ENCODE peak calls at places on chromosome 14, in seven cellular contexts. E, F, M, S, L, I and N are unnamed samples. For H3K4me1, the result is how much of the 10 kb centered on the place peaks cover.

GRCh38 chr14:57209561-57209960 is 59.1 kb downstream of the EXOC5 start:
- DNase-seq in I (no peak), L (no peak), S (no peak), E (no peak), F (no peak), M (no peak), N (no peak)

GRCh38 chr14:54803396-54803795 is 99.2 kb downstream of the GCH1 start:
- DNase-seq in S (no peak), L (no peak), I (no peak), M (no peak), F (no peak), E (no peak), N (no peak)

GRCh38 chr14:71726639-71727085 is 205.6 kb upstream of the RGS6 start:
- DNase-seq in L (no peak), E (no peak), S (no peak), M (peak), I (no peak), F (no peak), N (no peak)

GRCh38 chr14:52690983-52691760 is 4.2 kb downstream of the ERO1A start:
- DNase-seq in I (no peak), S (no peak), M (no peak), L (no peak), F (no peak), E (no peak), N (no peak)

GRCh38 chr14:62532186-62532585 is 513.1 kb downstream of the KCNH5 start:
- DNase-seq in M (no peak), E (no peak), F (no peak), I (no peak), S (no peak), L (no peak), N (no peak)

GRCh38 chr14:72518809-72519377 is 375.0 kb downstream of the DPF3 start:
- DNase-seq in M (no peak), I (no peak), S (no peak), L (no peak), F (no peak), E (no peak), N (no peak)

GRCh38 chr14:74638066-74638465 is 26.0 kb upstream of the LTBP2 start:
- DNase-seq in I (no peak), F (no peak), L (no peak), E (no peak), M (no peak), S (no peak), N (no peak)

GRCh38 chr14:78633747-78634146 is 463.6 kb downstream of the NRXN3 start:
- DNase-seq in F (no peak), I (no peak), M (no peak), S (no peak), E (no peak), L (no peak), N (no peak)

GRCh38 chr14:69614592-69614991 is 3.2 kb downstream of the SUSD6 start:
- DNase-seq in F (peak), M (peak), S (no peak), L (no peak), E (no peak), I (no peak), N (no peak)

GRCh38 chr14:75049136-75049535 is 2.1 kb downstream of the MLH3 start:
- DNase-seq in M (no peak), E (no peak), F (peak), L (no peak), S (no peak), I (no peak), N (no peak)

GRCh38 chr14:64388533-64389243 is 535 bp downstream of the MTHFD1 start:
- DNase-seq in L (no peak), I (no peak), S (no peak), F (peak), E (peak), M (peak), N (no peak)

GRCh38 chr14:73290279-73290678 is 53.0 kb downstream of the PAPLN start:
- DNase-seq in F (no peak), S (no peak), I (no peak), M (no peak), E (no peak), L (no peak), N (no peak)

GRCh38 chr14:65079788-65080187 is 22.5 kb downstream of the MAX start:
- DNase-seq in M (no peak), I (no peak), F (no peak), E (no peak), L (no peak), S (no peak), N (no peak)

GRCh38 chr14:35347323-35348043 is 55.3 kb downstream of the PSMA6 start:
- DNase-seq in I (peak), F (no peak), S (no peak), M (peak), E (no peak), L (no peak), N (peak)

GRCh38 chr14:62694075-62694474 is 351.2 kb downstream of the KCNH5 start:
- DNase-seq in L (no peak), F (no peak), I (no peak), M (no peak), S (no peak), E (no peak), N (no peak)

GRCh38 chr14:103533999-103534575 is 5.1 kb downstream of the TRMT61A start:
- DNase-seq in F (no peak), E (no peak), L (no peak), I (peak), S (no peak), M (no peak), N (no peak)

GRCh38 chr14:50299585-50299984 is 12.4 kb downstream of the L2HGDH start:
- DNase-seq in M (no peak), E (no peak), I (no peak), F (no peak), S (no peak), L (no peak), N (no peak)

GRCh38 chr14:34682787-34683321 is 31.5 kb downstream of the CFL2 start:
- DNase-seq in L (no peak), E (no peak), I (no peak), M (no peak), S (no peak), F (no peak), N (no peak)

GRCh38 chr14:54377501-54377900 is 19.3 kb upstream of the CDKN3 start:
- DNase-seq in E (no peak), L (no peak), S (no peak), F (no peak), M (no peak), I (no peak), N (no peak)

GRCh38 chr14:56794088-56794556 is 16.2 kb downstream of the OTX2 start:
- DNase-seq in M (no peak), S (no peak), F (no peak), E (no peak), L (no peak), I (no peak), N (no peak)

GRCh38 chr14:105240811-105241576 is 7.3 kb upstream of the BTBD6 start:
- DNase-seq in I (no peak), L (no peak), F (no peak), S (no peak), E (no peak), M (no peak), N (no peak)

GRCh38 chr14:24115451-24116110 is 832 bp upstream of the NRL start:
- DNase-seq in S (no peak), F (no peak), L (no peak), E (no peak), M (no peak), I (no peak), N (peak)

GRCh38 chr14:35576260-35576659 is 42.3 kb downstream of the INSM2 start:
- DNase-seq in I (no peak), F (no peak), S (no peak), M (no peak), L (no peak), E (no peak), N (no peak)

GRCh38 chr14:68349900-68350323 is 443.0 kb downstream of the ZFP36L1 start:
- DNase-seq in S (no peak), F (no peak), M (no peak), I (no peak), L (no peak), E (peak), N (no peak)

GRCh38 chr14:75094896-75095295 is 25.5 kb downstream of the ZC2HC1C start:
- DNase-seq in E (no peak), L (no peak), F (no peak), S (no peak), M (no peak), I (no peak), N (no peak)

GRCh38 chr14:39425947-39426346 is 6.3 kb downstream of the FBXO33 start:
- DNase-seq in I (no peak), F (no peak), L (no peak), M (no peak), E (no peak), S (no peak), N (no peak)
- H3K4me1 ChIP-seq in I (under half), F (half or more), L (under half), M (under half), E (half or more), S (under half), N (under half)

GRCh38 chr14:22476882-22477281 is 112.1 kb downstream of the DAD1 start:
- DNase-seq in M (no peak), E (no peak), I (no peak), S (no peak), L (no peak), F (no peak), N (no peak)

GRCh38 chr14:22478247-22478646 is 110.8 kb downstream of the DAD1 start:
- DNase-seq in F (no peak), E (no peak), L (no peak), I (no peak), S (no peak), M (no peak), N (no peak)

GRCh38 chr14:22478670-22479069 is 110.4 kb downstream of the DAD1 start:
- DNase-seq in M (no peak), L (no peak), E (no peak), F (peak), S (no peak), I (no peak), N (peak)

GRCh38 chr14:22479132-22479531 is 109.9 kb downstream of the DAD1 start:
- DNase-seq in E (no peak), L (no peak), I (no peak), F (no peak), M (no peak), S (no peak), N (no peak)

DNA sequence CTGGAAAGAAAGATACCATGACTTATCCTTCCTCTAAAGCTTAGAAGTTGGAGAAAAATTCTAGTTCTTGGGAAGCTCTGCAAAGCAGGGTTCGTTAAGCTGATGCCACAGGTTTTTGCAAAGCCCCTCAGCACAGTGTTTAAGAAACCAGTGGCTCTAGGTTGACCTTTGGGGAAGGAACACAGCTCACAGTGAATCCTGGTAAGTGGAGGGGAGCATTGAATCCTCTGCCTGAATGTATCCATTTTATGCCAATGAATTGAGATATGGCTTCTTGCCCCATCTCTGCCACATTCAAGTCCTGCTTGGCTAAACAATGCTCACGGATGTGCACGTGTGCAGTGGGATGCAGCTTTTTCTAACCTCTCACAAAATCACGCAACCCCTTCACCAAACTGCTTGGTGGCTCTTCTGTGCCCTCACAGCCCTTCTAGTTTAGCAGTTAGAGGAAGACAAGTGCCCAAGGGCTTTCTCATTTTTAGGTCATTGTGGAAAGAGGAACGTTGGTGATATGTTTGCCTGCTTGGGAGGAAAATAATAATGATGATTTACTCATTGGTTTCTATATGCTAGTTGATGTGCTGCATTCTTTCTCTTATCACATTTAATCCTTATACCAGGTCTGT is 111.3 kb downstream of the DAD1 start:
- DNase-seq in S (no peak), L (no peak), M (no peak), E (no peak), F (no peak), I (no peak), N (no peak)
- H3K4me3 ChIP-seq in S (no peak), L (no peak), M (no peak), E (no peak), F (no peak), I (no peak), N (no peak)

GRCh38 chr14:101595349-101595748 is 34.1 kb downstream of the DIO3 start:
- DNase-seq in L (no peak), S (no peak), M (no peak), E (no peak), I (no peak), F (no peak), N (peak)
- TF ChIP-seq POLR2A in L (no peak), S (no peak), M (no peak), E (no peak), I (no peak), F (no peak), N (no peak)

GRCh38 chr14:95256011-95256775 is 63.5 kb downstream of the CLMN start:
- DNase-seq in E (no peak), L (no peak), M (no peak), F (no peak), S (no peak), I (no peak), N (no peak)
- H3K4me1 ChIP-seq in E (under half), L (under half), M (under half), F (half or more), S (under half), I (under half), N (under half)

GRCh38 chr14:51568366-51568765 is 83.3 kb upstream of the FRMD6 start:
- DNase-seq in S (no peak), F (no peak), M (no peak), I (no peak), L (no peak), E (no peak), N (no peak)
- H3K4me3 ChIP-seq in S (no peak), F (no peak), M (no peak), I (no peak), L (no peak), E (no peak), N (no peak)

GRCh38 chr14:21455912-21456667 is at the start of gene CHD8:
- DNase-seq in F (peak), M (peak), I (peak), L (peak), E (peak), S (peak), N (peak)
- TF ChIP-seq POLR2A in F (peak), M (peak), I (peak), L (peak), E (peak), S (peak), N (peak)

DNA sequence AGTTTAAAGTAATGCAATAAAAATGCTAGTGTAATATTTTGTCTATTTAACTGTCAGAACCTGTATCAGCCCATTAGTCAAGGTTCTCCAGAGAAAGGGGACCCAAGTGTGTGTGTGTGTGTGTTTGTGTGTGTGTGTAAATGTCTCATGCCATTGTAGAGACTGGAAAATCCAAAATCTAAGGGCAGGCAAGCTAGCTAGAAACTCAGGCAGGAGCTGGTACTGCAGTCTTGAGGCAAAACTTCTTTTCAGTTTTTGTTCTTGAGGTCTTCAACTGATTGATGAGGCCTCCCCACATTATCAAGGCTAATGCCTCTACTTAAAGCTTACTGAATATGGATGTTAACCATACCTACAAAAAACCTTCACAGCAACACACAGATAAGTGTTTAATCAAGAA is 126.7 kb downstream of the PRKD1 start:
- DNase-seq in L (no peak), M (no peak), F (no peak), S (no peak), I (no peak), E (no peak), N (no peak)
- H3K4me1 ChIP-seq in L (under half), M (under half), F (under half), S (under half), I (under half), E (under half), N (under half)